ENCODE peak calls at places on chromosome 14, in five cellular contexts. Z is neural progenitor cell, Q is HCT116, N is SK-N-SH, G is MM.1S. D is an unnamed sample.

GRCh38 chr14:102440392-102440791 is 69.2 kb downstream of the ANKRD9 start:
- DNase-seq in Z (no peak), N (no peak), Q (no peak), G (no peak), D (no peak)

GRCh38 chr14:62156052-62156451 is 393.8 kb downstream of the SNAPC1 start:
- DNase-seq in N (no peak), G (no peak), Q (no peak), Z (no peak), D (peak; percentile 39)

GRCh38 chr14:105880616-105881015 is 354.2 kb downstream of the TMEM121 start:
- DNase-seq in Q (no peak), G (no peak), Z (no peak), N (no peak), D (no peak)

GRCh38 chr14:52910597-52910996 is 40.3 kb downstream of the FERMT2 start:
- DNase-seq in Z (no peak), N (no peak), Q (no peak), G (no peak), D (no peak)

GRCh38 chr14:95472819-95473251 is 43.6 kb downstream of the SYNE3 start:
- DNase-seq in N (no peak), Q (no peak), G (no peak), Z (no peak), D (no peak)

GRCh38 chr14:106417224-106418049 is 891.1 kb downstream of the TMEM121 start:
- DNase-seq in G (peak; percentile 90), Z (peak; percentile 15), N (peak; percentile 65), Q (peak; percentile 3), D (no peak)

GRCh38 chr14:40394634-40395340 is 962.6 kb upstream of the FBXO33 start:
- DNase-seq in N (no peak), Z (no peak), G (no peak), Q (no peak), D (peak; percentile 60)

GRCh38 chr14:68689426-68689825 is 103.4 kb downstream of the ZFP36L1 start:
- DNase-seq in G (no peak), Z (no peak), Q (no peak), N (no peak), D (no peak)

GRCh38 chr14:32808574-32809098 is 130.0 kb upstream of the NPAS3 start:
- DNase-seq in G (no peak), Z (no peak), N (no peak), Q (no peak), D (peak; percentile 51)

GRCh38 chr14:67965684-67966083 is 146.1 kb downstream of the RAD51B start:
- DNase-seq in Z (no peak), G (no peak), Q (no peak), N (no peak), D (no peak)

GRCh38 chr14:74712499-74713394 is at the start of the genes AREL1 and FCF1:
- DNase-seq in Z (peak; percentile 94), N (peak; percentile 90), G (peak; percentile 80), Q (peak; percentile 85), D (peak; percentile 93)

GRCh38 chr14:33356167-33356566 is 417.5 kb downstream of the NPAS3 start:
- DNase-seq in G (no peak), Q (no peak), N (no peak), Z (no peak), D (no peak)

GRCh38 chr14:80605536-80605935 is 336.0 kb downstream of the CEP128 start:
- DNase-seq in N (no peak), Z (no peak), Q (no peak), G (no peak), D (no peak)

GRCh38 chr14:32382704-32383103 is 53.6 kb downstream of the AKAP6 start:
- DNase-seq in G (peak; percentile 10), N (peak; percentile 34), Q (no peak), Z (peak; percentile 64), D (peak; percentile 59)

GRCh38 chr14:37114039-37114438 is 58.4 kb downstream of the SLC25A21 start:
- DNase-seq in G (no peak), Z (no peak), N (no peak), Q (no peak), D (peak; percentile 97)

GRCh38 chr14:106204063-106204462 is 677.7 kb downstream of the TMEM121 start:
- DNase-seq in G (no peak), N (no peak), Q (no peak), Z (no peak), D (no peak)

GRCh38 chr14:77607741-77608302 is 8.6 kb downstream of the SPTLC2 start:
- DNase-seq in G (no peak), Z (peak; percentile 19), Q (no peak), N (no peak), D (no peak)

GRCh38 chr14:69259531-69260245 is at the start of gene GALNT16:
- DNase-seq in Q (no peak), Z (peak; percentile 86), N (peak; percentile 92), G (no peak), D (no peak)

GRCh38 chr14:96042218-96042930 is 3.2 kb downstream of the C14orf132 start:
- DNase-seq in Q (no peak), N (no peak), G (no peak), Z (no peak), D (no peak)

GRCh38 chr14:105087308-105087962 is 22.2 kb upstream of the GPR132 start:
- DNase-seq in Q (no peak), N (peak; percentile 74), G (no peak), Z (peak; percentile 76), D (peak; percentile 53)

GRCh38 chr14:23660290-23661226 is 24.4 kb downstream of the DHRS2 start:
- DNase-seq in Z (no peak), N (no peak), G (no peak), Q (no peak), D (no peak)

GRCh38 chr14:63011609-63012008 is 33.6 kb downstream of the KCNH5 start:
- DNase-seq in G (no peak), N (no peak), Q (no peak), Z (no peak), D (peak; percentile 18)

GRCh38 chr14:51445001-51445390 is 204.9 kb downstream of the TMX1 start:
- DNase-seq in N (no peak), Q (no peak), Z (no peak), G (no peak), D (no peak)

GRCh38 chr14:99741227-99741976 is 51.8 kb upstream of the EML1 start:
- DNase-seq in Z (no peak), N (no peak), G (no peak), Q (no peak), D (no peak)

GRCh38 chr14:83575301-83575700 is 1954.6 kb upstream of the FLRT2 start:
- DNase-seq in Z (no peak), N (no peak), Q (no peak), G (no peak), D (no peak)

GRCh38 chr14:21852061-21852664 is 178.5 kb upstream of the OR4E1 start:
- DNase-seq in N (peak; percentile 2), G (peak; percentile 61), Q (peak; percentile 16), Z (peak; percentile 76), D (peak; percentile 51)

GRCh38 chr14:72589652-72590051 is 304.2 kb downstream of the DPF3 start:
- DNase-seq in Z (no peak), G (no peak), N (no peak), Q (no peak), D (no peak)

GRCh38 chr14:69693823-69694729 is 72.9 kb upstream of the SRSF5 start:
- DNase-seq in G (peak; percentile 42), Z (no peak), N (no peak), Q (no peak), D (no peak)

GRCh38 chr14:102929349-102930137 is 7.1 kb downstream of the AMN start:
- DNase-seq in Z (peak; percentile 43), Q (no peak), N (peak; percentile 69), G (no peak), D (no peak)

GRCh38 chr14:62692490-62693106 is 352.7 kb downstream of the KCNH5 start:
- DNase-seq in Q (no peak), N (no peak), G (no peak), Z (no peak), D (no peak)

GRCh38 chr14:75433631-75434556 is 6.1 kb downstream of the JDP2 start:
- DNase-seq in Z (no peak), G (no peak), N (peak; percentile 57), Q (no peak), D (no peak)

GRCh38 chr14:30426463-30426862 is 132.5 kb upstream of the G2E3 start:
- DNase-seq in Q (no peak), N (no peak), G (no peak), Z (no peak), D (no peak)

GRCh38 chr14:20667957-20668356 is 16.4 kb upstream of the RNASE4 start:
- DNase-seq in G (peak; percentile 28), Z (no peak), N (no peak), Q (no peak), D (no peak)
- TF ChIP-seq EZH2phosphoT487 in G (no peak), Z (no peak), N (no peak), Q (no peak), D (no peak)

GRCh38 chr14:54532111-54533012 is 22.7 kb downstream of the CGRRF1 start:
- DNase-seq in G (peak; percentile 69), N (no peak), Q (no peak), Z (no peak), D (no peak)
- H3K9ac ChIP-seq in G (no peak overlapping the region), N (no peak overlapping the region), Q (no peak overlapping the region), Z (no peak overlapping the region), D (no peak overlapping the region)

GRCh38 chr14:93936245-93936644 is 9.1 kb downstream of the FAM181A start:
- DNase-seq in G (no peak), Z (peak; percentile 83), N (peak; percentile 61), Q (no peak), D (peak; percentile 58)
- TF ChIP-seq CTCF in G (peak; percentile 34), Z (peak; percentile 77), N (peak; percentile 53), Q (peak; percentile 63), D (peak; percentile 68)

DNA sequence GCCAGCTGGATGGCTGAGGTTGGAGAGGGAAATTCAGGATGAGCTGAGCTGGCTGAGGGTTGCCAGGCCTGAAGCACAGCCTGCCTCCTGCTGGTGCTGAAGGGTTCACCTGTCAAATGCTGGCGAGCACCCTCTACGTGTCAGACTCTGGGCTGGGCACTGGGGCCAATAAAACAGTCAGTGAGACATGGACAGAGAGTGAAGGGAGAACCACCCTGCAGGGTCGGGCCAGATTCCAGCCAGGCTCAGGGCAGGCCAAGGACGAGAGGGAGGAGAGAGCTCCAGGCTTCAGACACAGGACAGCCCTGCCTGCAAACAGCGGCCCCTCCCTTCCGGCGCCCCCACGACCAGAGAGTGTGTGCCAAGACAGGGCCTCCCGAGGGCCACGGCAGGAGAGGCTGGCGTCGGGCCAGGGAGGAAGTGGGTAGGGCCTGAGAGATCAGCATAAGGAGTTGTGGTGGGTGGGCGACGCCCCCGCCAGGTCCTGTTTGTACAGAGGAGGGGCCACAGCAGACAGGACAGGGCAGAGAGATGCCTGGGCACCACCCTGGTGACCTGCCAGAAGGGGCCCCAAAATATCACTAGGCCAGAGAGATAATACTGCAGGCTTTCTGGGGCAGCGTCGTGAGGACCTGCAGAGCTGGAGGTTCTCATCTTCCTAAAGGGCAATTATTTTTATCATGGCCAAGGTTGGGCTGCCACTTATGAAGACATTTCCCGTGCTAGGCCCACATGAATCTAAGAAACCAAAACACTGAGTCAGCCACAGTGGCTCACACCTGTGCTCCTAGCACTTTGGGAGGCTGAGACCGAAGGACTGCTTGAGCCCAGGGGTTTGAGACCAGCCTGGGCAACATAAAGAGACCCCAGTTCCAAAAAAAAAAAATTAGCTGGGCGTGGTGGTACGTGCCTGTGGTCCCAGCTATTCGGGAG is 73.1 kb upstream of the GPR68 start:
- DNase-seq in G (peak; percentile 67), Q (no peak), N (no peak), Z (no peak), D (peak; percentile 20)
- TF ChIP-seq EZH2phosphoT487 in G (no peak), Q (no peak), N (no peak), Z (no peak), D (no peak)